ENCODE peak calls at places on chromosomes 5 and 9, in four cellular contexts. A, G, X and U are unnamed samples.

GRCh38 chr9:94973491-94973941 is 247.0 kb downstream of the AOPEP start:
- DNase-seq in X (no peak), G (no peak), A (no peak), U (no peak)

GRCh38 chr5:113276001-113276400 is 158.8 kb downstream of the TSSK1B start:
- DNase-seq in X (no peak), A (no peak), G (no peak), U (no peak)

GRCh38 chr9:121610638-121610953 is 40.8 kb upstream of the DAB2IP start:
- DNase-seq in G (no peak), A (no peak), X (no peak), U (no peak)

GRCh38 chr5:138182808-138183207 is 3.9 kb downstream of the KIF20A start:
- DNase-seq in A (no peak), G (no peak), X (no peak), U (no peak)

GRCh38 chr5:31048282-31048974 is 145.1 kb upstream of the CDH6 start:
- DNase-seq in A (no peak), G (no peak), X (no peak), U (no peak)

GRCh38 chr5:45639038-45639437 is 57.1 kb downstream of the HCN1 start:
- DNase-seq in G (no peak), X (no peak), A (no peak), U (no peak)

GRCh38 chr5:32225445-32225844 is 51.3 kb upstream of the GOLPH3 start:
- DNase-seq in X (no peak), A (no peak), G (no peak), U (no peak)

GRCh38 chr5:1325191-1325741 is 19.6 kb downstream of the CLPTM1L start:
- DNase-seq in X (no peak), G (no peak), A (no peak), U (no peak)

GRCh38 chr5:218457-219289 is 553 bp downstream of the SDHA start:
- DNase-seq in A (no peak), X (peak), G (no peak), U (no peak)

GRCh38 chr5:80109549-80110478 is 74.7 kb downstream of the THBS4 start:
- DNase-seq in X (no peak), A (peak), G (no peak), U (no peak)

GRCh38 chr5:150158170-150158949 is 2.7 kb upstream of the PDGFRB start:
- DNase-seq in A (no peak), G (no peak), X (no peak), U (no peak)

GRCh38 chr5:126640867-126641266 is 40.1 kb downstream of the PHAX start:
- DNase-seq in A (no peak), X (no peak), G (no peak), U (no peak)

GRCh38 chr5:43268188-43268820 is 44.9 kb downstream of the HMGCS1 start:
- DNase-seq in G (no peak), A (peak), X (no peak), U (no peak)

GRCh38 chr9:114214181-114214580 is 58.8 kb downstream of the COL27A1 start:
- DNase-seq in G (no peak), X (no peak), A (no peak), U (no peak)

GRCh38 chr9:120583958-120584369 is 4.0 kb upstream of the CDK5RAP2 start:
- DNase-seq in X (peak), A (peak), G (peak), U (no peak)

GRCh38 chr9:73081979-73082657 is 69.5 kb upstream of the ANXA1 start:
- DNase-seq in X (peak), A (no peak), G (no peak), U (no peak)

GRCh38 chr9:87678650-87679355 is 47.1 kb upstream of the CTSL start:
- DNase-seq in A (no peak), X (peak), G (peak), U (peak)

GRCh38 chr5:174532453-174533126 is 191.8 kb upstream of the MSX2 start:
- DNase-seq in X (peak), G (peak), A (no peak), U (no peak)

GRCh38 chr5:16600397-16600796 is 16.4 kb downstream of the RETREG1 start:
- DNase-seq in X (no peak), A (no peak), G (no peak), U (no peak)

GRCh38 chr5:77210091-77211012 is at the start of gene PDE8B:
- DNase-seq in A (no peak), G (no peak), X (no peak), U (peak)

GRCh38 chr5:127492854-127493738 is 24.3 kb upstream of the PRRC1 start:
- DNase-seq in G (no peak), A (peak), X (peak), U (no peak)

GRCh38 chr9:75918154-75918553 is 27.7 kb downstream of the PCSK5 start:
- DNase-seq in X (no peak), A (no peak), G (no peak), U (no peak)

GRCh38 chr5:97172227-97172626 is 10.8 kb downstream of the RIOK2 start:
- DNase-seq in X (no peak), A (no peak), G (no peak), U (no peak)

GRCh38 chr5:157045601-157046000 is 13.3 kb downstream of the HAVCR1 start:
- DNase-seq in A (no peak), X (no peak), G (no peak), U (no peak)

GRCh38 chr9:70519912-70520724 is 105.7 kb upstream of the KLF9 start:
- DNase-seq in A (peak), G (no peak), X (no peak), U (no peak)

GRCh38 chr5:136012041-136012804 is 16.6 kb upstream of the TGFBI start:
- DNase-seq in X (no peak), G (peak), A (no peak), U (no peak)

GRCh38 chr9:87442451-87442850 is 55.2 kb upstream of the DAPK1 start:
- DNase-seq in A (no peak), G (no peak), X (no peak), U (no peak)

GRCh38 chr5:57036621-57037160 is 84.8 kb upstream of the MIER3 start:
- DNase-seq in X (no peak), G (no peak), A (no peak), U (no peak)

GRCh38 chr9:32663741-32664140 is 28.3 kb upstream of the TAF1L start:
- DNase-seq in A (no peak), G (no peak), X (no peak), U (no peak)

GRCh38 chr9:127199001-127199791 is 65.4 kb upstream of the GARNL3 start:
- DNase-seq in A (peak), G (peak), X (peak), U (peak)
- TF ChIP-seq POLR2AphosphoS5 in A (no peak), G (no peak), X (no peak), U (no peak)

GRCh38 chr9:135019224-135019623 is 68.2 kb upstream of the OLFM1 start:
- DNase-seq in X (no peak), G (no peak), A (no peak), U (no peak)
- TF ChIP-seq SPI1 in X (no peak), G (no peak), A (no peak), U (no peak)

GRCh38 chr5:142107729-142108431 is 699 bp upstream of the NDFIP1 start:
- DNase-seq in X (no peak), G (no peak), A (no peak), U (no peak)

GRCh38 chr5:142102980-142103379 is 5.6 kb upstream of the NDFIP1 start:
- DNase-seq in A (no peak), G (no peak), X (no peak), U (no peak)

GRCh38 chr5:142108432-142109355 is at the start of gene NDFIP1:
- DNase-seq in G (peak), A (no peak), X (peak), U (peak)

GRCh38 chr5:142104491-142104890 is 4.1 kb upstream of the NDFIP1 start:
- DNase-seq in A (no peak), G (no peak), X (no peak), U (no peak)

GRCh38 chr5:142106061-142106460 is 2.5 kb upstream of the NDFIP1 start:
- DNase-seq in X (no peak), G (no peak), A (no peak), U (no peak)
- TF ChIP-seq POLR2AphosphoS5 in X (no peak), G (no peak), A (no peak), U (no peak)

GRCh38 chr5:73452215-73452614 is 3.6 kb upstream of the FOXD1 start:
- DNase-seq in G (no peak), X (no peak), A (no peak), U (no peak)

GRCh38 chr5:73448451-73449136 is at the start of gene FOXD1:
- DNase-seq in X (peak), G (peak), A (no peak), U (no peak)

GRCh38 chr5:73450041-73450598 is 1.5 kb upstream of the FOXD1 start:
- DNase-seq in X (no peak), G (no peak), A (no peak), U (no peak)

GRCh38 chr5:73451218-73452130 is 2.9 kb upstream of the FOXD1 start:
- DNase-seq in X (peak), G (peak), A (no peak), U (no peak)

GRCh38 chr5:73450672-73451217 is 2.2 kb upstream of the FOXD1 start:
- DNase-seq in A (no peak), X (no peak), G (no peak), U (no peak)
- TF ChIP-seq SPI1 in A (no peak), X (no peak), G (no peak), U (no peak)

GRCh38 chr9:90861380-90861779 is 59.8 kb downstream of the SYK start:
- DNase-seq in G (no peak), A (no peak), X (no peak), U (no peak)

GRCh38 chr9:90860826-90861225 is 59.2 kb downstream of the SYK start:
- DNase-seq in G (peak), A (no peak), X (no peak), U (no peak)

GRCh38 chr9:90860382-90860781 is 58.8 kb downstream of the SYK start:
- DNase-seq in A (no peak), G (no peak), X (no peak), U (no peak)

GRCh38 chr9:90864779-90865178 is 63.2 kb downstream of the SYK start:
- DNase-seq in G (no peak), A (no peak), X (no peak), U (no peak)

DNA sequence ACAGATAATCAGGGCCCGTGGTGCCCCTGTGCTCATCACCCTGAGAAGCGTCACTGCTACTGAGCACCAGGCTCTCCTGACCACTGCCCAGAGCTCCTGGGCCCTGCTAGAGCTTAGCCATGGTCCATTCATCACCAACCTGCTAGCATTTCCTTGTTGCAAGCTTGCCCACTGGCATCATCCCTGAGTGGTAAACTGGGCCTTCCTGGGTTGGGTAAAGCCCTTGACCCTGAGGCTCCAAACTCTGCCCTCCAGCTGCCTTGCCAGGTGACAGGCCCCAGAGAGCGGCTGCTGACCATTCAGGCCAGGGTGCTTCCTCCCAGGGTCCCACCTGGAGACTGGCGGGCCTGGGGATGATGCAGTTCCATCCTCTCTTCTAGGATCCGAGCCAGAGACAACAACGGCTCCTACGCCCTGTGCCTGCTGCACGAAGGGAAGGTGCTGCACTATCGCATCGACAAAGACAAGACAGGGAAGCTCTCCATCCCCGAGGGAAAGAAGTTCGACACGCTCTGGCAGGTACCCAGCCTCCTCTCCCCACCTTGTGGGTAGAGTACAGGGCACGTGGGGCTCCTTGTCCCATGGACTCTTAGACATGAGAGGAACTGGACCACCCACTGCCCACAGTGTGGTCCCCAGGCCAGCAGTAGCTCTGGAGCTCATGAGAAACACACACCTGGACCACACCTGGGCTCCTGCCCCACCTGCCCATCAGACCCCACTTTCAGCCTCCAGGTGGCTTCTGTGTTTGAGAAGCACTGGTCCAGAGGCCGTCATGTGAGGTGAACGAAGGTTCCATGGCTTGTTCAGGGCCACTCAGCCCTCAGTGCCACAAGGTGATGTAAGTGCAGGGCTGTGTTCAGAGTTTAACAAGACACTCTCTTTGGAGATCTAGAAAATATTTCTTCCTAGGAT is 60.5 kb downstream of the SYK start:
- DNase-seq in A (no peak), G (no peak), X (no peak), U (no peak)
- TF ChIP-seq POLR2AphosphoS5 in A (no peak), G (no peak), X (no peak), U (no peak)

GRCh38 chr5:164332349-164333196 is 827.2 kb downstream of the MAT2B start:
- DNase-seq in X (no peak), A (no peak), G (no peak), U (no peak)
- TF ChIP-seq SPI1 in X (no peak), A (no peak), G (no peak), U (no peak)

GRCh38 chr5:142404046-142404477 is 79.2 kb upstream of the SPRY4 start:
- DNase-seq in X (no peak), A (no peak), G (no peak), U (no peak)
- TF ChIP-seq POLR2AphosphoS5 in X (no peak), A (no peak), G (no peak), U (no peak)

DNA sequence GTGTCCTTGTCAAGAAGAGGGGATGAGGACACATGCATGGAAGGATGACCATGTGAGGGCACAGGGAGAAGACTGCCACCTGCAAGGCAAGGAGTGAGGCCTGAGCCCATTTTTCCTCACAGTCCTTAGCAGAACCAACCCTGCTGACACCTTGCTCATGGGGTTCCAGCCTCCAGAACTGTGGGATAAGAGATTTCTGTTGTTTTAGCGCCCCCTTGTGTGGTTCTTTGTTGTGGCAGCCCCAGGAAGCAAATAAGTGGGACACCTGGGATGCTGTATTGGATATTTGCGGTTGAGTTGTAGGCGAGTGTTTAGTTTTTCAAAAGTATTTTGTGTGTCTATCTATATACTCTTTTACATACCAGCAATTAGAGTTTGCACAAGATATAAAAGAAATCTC is 206.4 kb downstream of the NXNL2 start:
- DNase-seq in A (no peak), X (peak), G (peak), U (no peak)
- TF ChIP-seq SPI1 in A (no peak), X (no peak), G (no peak), U (no peak)